ENCODE peak calls at places on chromosomes 12 and 14, in six cellular contexts. U is spleen, H is ovary, Q is heart left ventricle, V is HCT116, S is A549. G is an unnamed sample.

GRCh38 chr14:76937181-76938091 is 91.1 kb downstream of the IRF2BPL start:
- DNase-seq in U (no peak), H (peak), Q (peak), V (no peak), S (no peak), G (no peak)

GRCh38 chr12:103768467-103769123 is 72.4 kb downstream of the NT5DC3 start:
- DNase-seq in U (no peak), H (no peak), Q (no peak), V (no peak), S (no peak), G (no peak)

GRCh38 chr12:103548622-103549601 is 38.2 kb upstream of the STAB2 start:
- DNase-seq in U (no peak), H (peak), Q (peak), V (peak), S (peak), G (peak)

GRCh38 chr12:31368666-31369361 is 42.9 kb upstream of the SINHCAF start:
- DNase-seq in U (peak), H (no peak), Q (no peak), V (no peak), S (no peak), G (no peak)

GRCh38 chr14:89419973-89420482 is 3.0 kb upstream of the FOXN3 start:
- DNase-seq in U (no peak), H (no peak), Q (no peak), V (no peak), S (no peak), G (no peak)

GRCh38 chr14:83842536-83842935 is 1687.4 kb upstream of the FLRT2 start:
- DNase-seq in U (no peak), H (no peak), Q (no peak), V (no peak), S (no peak), G (no peak)

GRCh38 chr12:94046626-94047410 is 101.6 kb upstream of the PLXNC1 start:
- DNase-seq in U (no peak), H (no peak), Q (no peak), V (no peak), S (no peak), G (no peak)

GRCh38 chr12:1138691-1139090 is 147.7 kb downstream of the ERC1 start:
- DNase-seq in U (no peak), H (no peak), Q (no peak), V (no peak), S (no peak), G (no peak)

GRCh38 chr12:20370001-20370381 is 1.7 kb downstream of the PDE3A start:
- DNase-seq in U (peak), H (peak), Q (peak), V (no peak), S (peak), G (no peak)

GRCh38 chr12:78898416-78898815 is 33.8 kb downstream of the SYT1 start:
- DNase-seq in U (no peak), H (peak), Q (peak), V (no peak), S (no peak), G (no peak)

GRCh38 chr12:124296295-124296915 is 1.5 kb downstream of the RFLNA start:
- DNase-seq in U (peak), H (no peak), Q (no peak), V (no peak), S (no peak), G (no peak)

GRCh38 chr14:92759679-92760523 is 11.5 kb upstream of the LGMN start:
- DNase-seq in U (no peak), H (no peak), Q (no peak), V (no peak), S (no peak), G (no peak)

GRCh38 chr14:74562515-74563232 is 49.4 kb downstream of the LTBP2 start:
- DNase-seq in U (peak), H (no peak), Q (no peak), V (no peak), S (no peak), G (no peak)

GRCh38 chr12:65615091-65615490 is 209.2 kb upstream of the HMGA2 start:
- DNase-seq in U (no peak), H (no peak), Q (no peak), V (no peak), S (no peak), G (no peak)

GRCh38 chr12:104435175-104435574 is 21.6 kb upstream of the CHST11 start:
- DNase-seq in U (no peak), H (no peak), Q (no peak), V (no peak), S (no peak), G (no peak)

GRCh38 chr14:52266179-52266578 is 1.3 kb upstream of the PTGDR start:
- DNase-seq in U (no peak), H (no peak), Q (peak), V (no peak), S (no peak), G (no peak)

GRCh38 chr12:110531741-110532333 is 29.7 kb downstream of the RAD9B start:
- DNase-seq in U (no peak), H (no peak), Q (no peak), V (no peak), S (no peak), G (no peak)

GRCh38 chr12:86727151-86727550 is 471.0 kb upstream of the MGAT4C start:
- DNase-seq in U (no peak), H (no peak), Q (no peak), V (no peak), S (no peak), G (peak)

DNA sequence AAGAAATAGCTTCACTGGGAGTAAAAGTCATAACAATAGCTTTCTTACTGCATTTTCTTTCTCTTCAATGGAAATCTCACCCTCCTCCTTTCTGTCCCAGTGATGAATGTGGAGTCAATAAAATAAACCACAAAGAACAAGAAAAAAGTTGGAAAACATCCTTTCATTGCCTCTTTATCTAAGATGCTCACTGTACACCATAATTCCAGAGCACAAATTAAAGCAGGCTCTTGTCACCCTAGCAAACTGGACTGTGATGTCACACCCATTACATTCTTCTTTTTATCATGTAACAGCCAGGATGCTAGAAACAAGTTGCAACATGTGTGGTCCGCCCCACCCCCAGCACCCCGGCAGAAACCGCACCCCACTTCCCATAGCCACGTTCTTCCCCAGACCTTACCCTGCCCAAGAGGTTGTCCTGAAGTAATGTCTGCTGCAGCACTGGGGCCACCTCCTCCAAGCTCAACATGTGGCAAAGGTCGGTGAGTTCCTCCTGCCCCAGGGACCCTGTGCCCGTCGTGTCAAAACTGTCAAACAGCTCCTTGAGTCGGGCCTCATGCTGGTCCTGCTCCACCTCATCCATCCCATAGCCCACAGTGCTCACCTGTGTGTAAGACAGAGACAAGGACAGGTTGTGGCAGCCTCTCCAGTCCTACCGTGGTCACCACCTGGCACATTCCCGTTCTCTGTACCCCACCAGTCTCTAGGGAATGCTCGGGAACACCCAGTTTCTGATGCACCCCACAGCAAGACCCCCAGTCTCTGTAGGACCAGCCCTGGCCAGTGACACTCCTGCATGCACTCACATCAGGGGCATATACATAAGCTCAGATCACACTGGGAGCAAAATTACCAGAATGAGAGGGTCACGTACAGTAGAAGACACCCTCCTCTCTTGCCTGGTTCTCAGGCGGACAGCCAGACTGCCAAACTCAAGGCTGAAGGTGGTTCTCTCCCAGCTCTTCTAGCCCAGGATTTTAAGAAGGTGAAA is 9.2 kb downstream of the NIN start:
- DNase-seq in U (peak), H (no peak), Q (peak), V (no peak), S (no peak), G (no peak)
- TF ChIP-seq POLR2A in U (no peak), H (no peak), Q (no peak), V (no peak), S (no peak), G (no peak)

DNA sequence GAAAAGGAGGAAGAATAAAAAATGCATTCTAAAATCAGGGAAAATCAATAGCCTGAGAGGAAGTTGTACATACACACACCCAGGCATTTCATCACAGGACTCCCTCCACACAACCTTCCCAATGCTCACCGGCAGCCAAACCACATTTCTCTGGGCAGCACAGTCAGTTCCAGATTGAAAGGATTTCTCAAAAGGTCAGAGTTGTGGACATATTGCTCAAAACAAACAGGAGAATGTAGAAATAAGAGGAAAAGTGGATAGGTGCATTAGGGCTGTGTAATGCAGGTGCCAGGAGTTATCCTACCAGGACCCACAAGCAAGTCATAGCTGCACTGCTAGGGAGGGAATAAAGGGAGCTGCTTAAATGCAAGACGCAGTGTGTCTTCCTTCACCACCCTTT is 62.9 kb downstream of the GCH1 start:
- DNase-seq in U (no peak), H (peak), Q (no peak), V (no peak), S (no peak), G (no peak)
- TF ChIP-seq POLR2A in U (no peak), H (no peak), Q (no peak), V (no peak), S (no peak), G (no peak)

DNA sequence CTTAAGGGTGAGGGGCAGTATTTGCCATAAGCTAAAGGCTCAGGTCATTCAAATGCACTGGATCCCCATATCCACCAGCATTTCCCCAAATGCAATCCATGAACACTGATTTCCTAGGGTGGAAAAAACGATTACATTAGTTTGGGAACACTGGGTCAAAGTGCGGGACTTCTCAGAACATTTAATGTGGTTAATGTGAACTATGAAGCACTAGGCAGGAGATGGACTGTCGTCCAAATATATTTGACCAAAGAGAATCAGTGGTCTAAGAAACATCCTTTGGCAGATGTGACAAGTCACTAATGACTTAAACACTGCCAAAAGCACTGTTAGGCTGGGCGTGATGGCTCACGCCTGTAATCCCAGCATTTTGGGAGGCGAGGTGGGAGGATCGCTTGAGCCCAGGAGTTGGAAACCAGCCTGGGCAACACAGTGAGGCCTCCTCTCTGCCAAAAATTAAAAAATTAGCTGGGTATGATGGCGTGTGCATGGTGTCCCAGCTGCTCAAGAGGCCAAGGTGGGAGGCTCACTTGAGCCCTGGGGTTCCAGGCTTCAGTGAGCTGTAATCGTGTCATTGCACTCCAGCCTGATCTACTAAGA is 205.4 kb downstream of the CALM1 start:
- DNase-seq in U (no peak), H (no peak), Q (no peak), V (no peak), S (no peak), G (no peak)
- TF ChIP-seq POLR2A in U (no peak), H (no peak), Q (no peak), V (no peak), S (no peak), G (no peak)

GRCh38 chr12:120194534-120195395 is at the start of gene GCN1:
- DNase-seq in U (peak), H (peak), Q (peak), V (peak), S (peak), G (peak)

GRCh38 chr12:120199025-120199424 is 1.9 kb downstream of the RPLP0 start:
- DNase-seq in U (no peak), H (no peak), Q (no peak), V (no peak), S (no peak), G (no peak)

GRCh38 chr12:120196363-120196762 is 1.8 kb upstream of the GCN1 start:
- DNase-seq in U (no peak), H (no peak), Q (no peak), V (no peak), S (no peak), G (no peak)

GRCh38 chr12:120199595-120200306 is 1.2 kb downstream of the RPLP0 start:
- DNase-seq in U (no peak), H (peak), Q (no peak), V (no peak), S (no peak), G (no peak)

GRCh38 chr12:120197542-120197887 is 3.0 kb upstream of the GCN1 start:
- DNase-seq in U (no peak), H (no peak), Q (no peak), V (no peak), S (no peak), G (no peak)
- TF ChIP-seq POLR2A in U (no peak), H (no peak), Q (no peak), V (no peak), S (no peak), G (no peak)

GRCh38 chr14:65320661-65321308 is 91.7 kb upstream of the FUT8 start:
- DNase-seq in U (no peak), H (no peak), Q (no peak), V (no peak), S (no peak), G (no peak)

GRCh38 chr14:65318636-65319506 is 93.7 kb upstream of the FUT8 start:
- DNase-seq in U (no peak), H (no peak), Q (no peak), V (no peak), S (no peak), G (no peak)

GRCh38 chr14:65321370-65321875 is 91.1 kb upstream of the FUT8 start:
- DNase-seq in U (no peak), H (no peak), Q (no peak), V (no peak), S (no peak), G (no peak)
- TF ChIP-seq POLR2A in U (no peak), H (no peak), Q (no peak), V (no peak), S (no peak), G (no peak)

GRCh38 chr12:119666226-119666808 is 1.6 kb upstream of the PRKAB1 start:
- DNase-seq in U (no peak), H (no peak), Q (no peak), V (no peak), S (no peak), G (no peak)

GRCh38 chr12:119669744-119670472 is 2.0 kb downstream of the PRKAB1 start:
- DNase-seq in U (no peak), H (no peak), Q (no peak), V (no peak), S (no peak), G (no peak)

GRCh38 chr12:119668315-119668651 is 350 bp downstream of the PRKAB1 start:
- DNase-seq in U (no peak), H (no peak), Q (no peak), V (no peak), S (no peak), G (no peak)

GRCh38 chr12:119666900-119667576 is 895 bp upstream of the PRKAB1 start:
- DNase-seq in U (no peak), H (no peak), Q (no peak), V (no peak), S (no peak), G (no peak)

DNA sequence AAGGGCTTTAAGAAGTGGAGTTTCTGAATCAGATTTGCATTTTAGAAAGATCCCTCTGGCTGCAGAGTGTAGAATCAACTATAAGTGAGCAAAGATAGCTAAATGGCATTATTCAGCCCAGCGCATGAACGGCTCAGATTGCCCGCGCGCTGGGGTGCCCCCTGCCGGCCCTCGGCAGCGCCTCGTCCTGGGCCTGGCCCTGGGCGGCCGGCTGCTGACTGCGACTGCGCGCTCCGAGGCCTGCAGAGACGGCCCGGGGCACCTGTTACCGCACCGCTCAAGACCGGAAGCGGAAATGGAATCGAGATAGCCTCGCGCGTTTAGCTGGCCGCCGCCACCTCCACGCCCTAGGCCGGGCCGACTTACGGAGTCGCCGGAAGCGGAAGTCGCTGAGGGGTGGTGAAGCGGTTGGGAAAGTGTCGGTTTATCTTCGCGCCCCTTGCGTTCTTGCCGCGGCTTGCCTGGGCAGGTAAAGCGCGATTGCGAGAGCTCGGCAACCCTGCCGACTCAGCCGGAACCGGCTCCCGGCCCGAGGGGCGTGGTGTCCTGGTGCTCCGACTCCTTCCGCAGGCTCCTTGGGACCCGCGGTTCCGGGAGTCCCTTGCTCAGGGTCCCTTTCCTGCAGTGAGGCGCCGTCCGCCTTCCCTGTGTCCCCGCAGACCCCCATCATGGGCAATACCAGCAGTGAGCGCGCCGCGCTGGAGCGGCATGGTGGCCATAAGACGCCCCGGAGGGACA is at the start of gene PRKAB1:
- DNase-seq in U (peak), H (peak), Q (peak), V (peak), S (peak), G (peak)
- TF ChIP-seq POLR2A in U (peak), H (no peak), Q (peak), V (peak), S (peak), G (peak)

GRCh38 chr12:49130151-49131050 is 794 bp downstream of the TUBA1B start:
- DNase-seq in U (peak), H (peak), Q (peak), V (peak), S (peak), G (peak)

GRCh38 chr12:49129332-49130150 is 1.7 kb downstream of the TUBA1B start:
- DNase-seq in U (no peak), H (no peak), Q (peak), V (no peak), S (no peak), G (no peak)

GRCh38 chr12:49131973-49132461 is 822 bp upstream of the TUBA1B start:
- DNase-seq in U (no peak), H (no peak), Q (no peak), V (no peak), S (peak), G (peak)

GRCh38 chr12:49131051-49131972 is at the start of gene TUBA1B:
- DNase-seq in U (peak), H (peak), Q (peak), V (peak), S (peak), G (peak)

DNA sequence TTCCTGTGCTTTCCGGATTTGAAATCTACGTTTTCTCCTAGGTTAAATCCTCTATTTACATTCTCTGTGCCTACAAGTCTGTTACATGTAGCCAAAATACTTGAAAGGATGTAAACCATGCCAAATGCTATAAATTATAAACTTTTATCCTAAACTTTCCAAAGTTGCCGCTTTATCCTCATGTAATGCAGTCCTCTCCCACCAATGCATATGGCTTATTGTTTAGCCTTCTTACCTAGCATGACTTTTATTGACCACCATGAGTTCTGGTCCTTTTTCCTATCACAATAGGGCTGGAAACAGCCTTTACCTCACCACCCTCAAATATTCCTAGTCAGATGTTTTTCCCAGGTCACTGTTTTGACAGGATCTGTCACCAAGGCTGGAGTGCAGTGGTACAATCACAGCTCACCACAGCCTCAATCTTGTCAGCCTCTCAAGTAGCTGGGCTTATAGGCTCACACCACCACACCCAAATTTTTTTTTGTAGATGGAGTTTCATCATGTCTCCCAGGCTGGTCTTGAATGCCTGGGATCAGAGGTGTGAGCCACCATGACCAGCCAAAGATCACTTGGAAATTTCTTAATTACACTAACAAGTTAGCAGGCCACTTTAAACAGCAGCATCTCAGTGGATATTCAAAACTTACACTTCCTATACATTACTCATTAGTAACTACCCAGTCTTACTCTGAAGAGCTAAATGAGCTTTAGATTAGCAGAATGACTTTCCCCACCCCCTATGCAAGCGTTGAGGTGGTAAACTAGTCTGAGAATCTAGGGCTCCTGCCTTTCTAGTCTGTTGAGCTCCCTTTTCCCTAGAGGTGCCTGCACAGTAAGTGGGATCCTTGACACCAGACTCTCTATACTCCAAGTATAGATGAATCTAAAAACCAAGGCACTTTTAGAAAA is 4.1 kb downstream of the TUBA1B start:
- DNase-seq in U (no peak), H (no peak), Q (no peak), V (no peak), S (no peak), G (no peak)
- TF ChIP-seq POLR2A in U (no peak), H (no peak), Q (no peak), V (no peak), S (no peak), G (no peak)

G was measured in H54.